ENCODE peak calls at places on chromosomes 11 and 22, in nine cellular contexts. D, N, T, H, S, M, C, I and Y are unnamed samples.

GRCh38 chr22:30021338-30021737 is 58.9 kb upstream of the HORMAD2 start:
- DNase-seq in D (no peak), N (no peak), T (no peak), H (no peak), S (no peak), M (no peak), C (no peak), I (no peak), Y (no peak)

GRCh38 chr11:128365044-128365443 is 222.3 kb downstream of the ETS1 start:
- DNase-seq in D (no peak), N (peak), T (peak), H (no peak), S (no peak), M (no peak), C (peak), I (peak), Y (peak)

GRCh38 chr11:43819926-43820325 is 60.7 kb upstream of the ALKBH3 start:
- DNase-seq in D (no peak), N (no peak), T (no peak), H (no peak), S (no peak), M (no peak), C (peak), I (no peak), Y (no peak)

GRCh38 chr22:38455530-38456271 is 702 bp upstream of the KCNJ4 start:
- DNase-seq in D (no peak), N (no peak), T (no peak), H (no peak), S (peak), M (no peak), C (peak), I (peak), Y (peak)

GRCh38 chr22:23562186-23562585 is 17.9 kb downstream of the IGLL1 start:
- DNase-seq in D (no peak), N (no peak), T (no peak), H (no peak), S (no peak), M (no peak), C (no peak), I (no peak), Y (no peak)

GRCh38 chr11:27839226-27839913 is 139.1 kb upstream of the BDNF start:
- DNase-seq in D (no peak), N (no peak), T (peak), H (no peak), S (no peak), M (no peak), C (peak), I (no peak), Y (peak)

GRCh38 chr22:49772692-49773091 is 55.0 kb downstream of the BRD1 start:
- DNase-seq in D (no peak), N (no peak), T (no peak), H (no peak), S (peak), M (no peak), C (no peak), I (no peak), Y (peak)

GRCh38 chr11:85694385-85694980 is 8.5 kb upstream of the CCDC89 start:
- DNase-seq in D (no peak), N (no peak), T (peak), H (no peak), S (no peak), M (no peak), C (peak), I (peak), Y (peak)

GRCh38 chr11:76269247-76269646 is 62.9 kb upstream of the WNT11 start:
- DNase-seq in D (no peak), N (no peak), T (no peak), H (peak), S (no peak), M (no peak), C (no peak), I (no peak), Y (no peak)

GRCh38 chr11:29321293-29322132 is 695.3 kb downstream of the KCNA4 start:
- DNase-seq in D (no peak), N (peak), T (no peak), H (no peak), S (no peak), M (no peak), C (no peak), I (no peak), Y (no peak)

GRCh38 chr11:103901656-103902055 is 134.8 kb upstream of the DDI1 start:
- DNase-seq in D (no peak), N (no peak), T (no peak), H (no peak), S (no peak), M (no peak), C (no peak), I (no peak), Y (no peak)

GRCh38 chr11:121024989-121025388 is 1.1 kb downstream of the TBCEL start:
- DNase-seq in D (no peak), N (no peak), T (no peak), H (no peak), S (no peak), M (no peak), C (peak), I (peak), Y (no peak)

GRCh38 chr11:64234840-64235379 is 526 bp downstream of the VEGFB start:
- DNase-seq in D (peak), N (no peak), T (peak), H (peak), S (peak), M (no peak), C (peak), I (peak), Y (no peak)

GRCh38 chr11:35288817-35289541 is 130.4 kb downstream of the SLC1A2 start:
- DNase-seq in D (no peak), N (no peak), T (peak), H (no peak), S (no peak), M (no peak), C (no peak), I (no peak), Y (no peak)

GRCh38 chr22:42434283-42434682 is 2.1 kb upstream of the NFAM1 start:
- DNase-seq in D (no peak), N (no peak), T (no peak), H (no peak), S (no peak), M (no peak), C (no peak), I (no peak), Y (no peak)

GRCh38 chr11:69819541-69820070 is 390 bp upstream of the FGF3 start:
- DNase-seq in D (no peak), N (no peak), T (no peak), H (no peak), S (no peak), M (no peak), C (no peak), I (no peak), Y (no peak)

GRCh38 chr11:72759468-72759867 is 7.3 kb upstream of the ARAP1 start:
- DNase-seq in D (no peak), N (no peak), T (no peak), H (no peak), S (no peak), M (no peak), C (no peak), I (no peak), Y (no peak)

GRCh38 chr22:20223421-20224245 is 44.5 kb downstream of the RTN4R start:
- DNase-seq in D (no peak), N (no peak), T (no peak), H (no peak), S (no peak), M (no peak), C (no peak), I (no peak), Y (no peak)

GRCh38 chr22:31537019-31537535 is 40.7 kb downstream of the SFI1 start:
- DNase-seq in D (no peak), N (no peak), T (no peak), H (no peak), S (no peak), M (no peak), C (peak), I (peak), Y (no peak)

GRCh38 chr11:68049509-68050370 is 10.9 kb downstream of the TCIRG1 start:
- DNase-seq in D (no peak), N (no peak), T (no peak), H (peak), S (no peak), M (peak), C (no peak), I (no peak), Y (no peak)

GRCh38 chr11:614583-615452 is 932 bp downstream of the IRF7 start:
- DNase-seq in D (peak), N (no peak), T (no peak), H (no peak), S (peak), M (no peak), C (no peak), I (no peak), Y (no peak)

GRCh38 chr11:10067629-10068300 is 226.3 kb downstream of the SBF2 start:
- DNase-seq in D (no peak), N (no peak), T (no peak), H (no peak), S (no peak), M (no peak), C (no peak), I (no peak), Y (no peak)

GRCh38 chr22:24025475-24025874 is 14.4 kb downstream of the CABIN1 start:
- DNase-seq in D (no peak), N (no peak), T (no peak), H (no peak), S (no peak), M (no peak), C (no peak), I (no peak), Y (no peak)

GRCh38 chr11:57901756-57902155 is 121.9 kb upstream of the OR9Q1 start:
- DNase-seq in D (no peak), N (no peak), T (no peak), H (no peak), S (no peak), M (no peak), C (no peak), I (no peak), Y (no peak)

GRCh38 chr22:29270475-29271271 is 2.6 kb downstream of the EWSR1 start:
- DNase-seq in D (no peak), N (no peak), T (no peak), H (no peak), S (no peak), M (no peak), C (no peak), I (no peak), Y (no peak)

GRCh38 chr11:116312560-116313340 is 460.0 kb downstream of the BUD13 start:
- DNase-seq in D (peak), N (no peak), T (no peak), H (peak), S (no peak), M (no peak), C (no peak), I (no peak), Y (peak)

GRCh38 chr11:83571301-83571700 is 285.1 kb upstream of the CCDC90B start:
- DNase-seq in D (no peak), N (no peak), T (no peak), H (no peak), S (no peak), M (no peak), C (no peak), I (no peak), Y (no peak)

GRCh38 chr11:118167906-118168305 is 8.5 kb downstream of the SCN2B start:
- DNase-seq in D (no peak), N (no peak), T (no peak), H (no peak), S (no peak), M (no peak), C (no peak), I (no peak), Y (no peak)

GRCh38 chr11:68256331-68256741 is 15.4 kb downstream of the C11orf24 start:
- DNase-seq in D (peak), N (no peak), T (no peak), H (no peak), S (no peak), M (no peak), C (no peak), I (peak), Y (no peak)

GRCh38 chr11:46427364-46427763 is 35.8 kb upstream of the CHRM4 start:
- DNase-seq in D (no peak), N (no peak), T (no peak), H (no peak), S (no peak), M (no peak), C (no peak), I (no peak), Y (no peak)

GRCh38 chr11:74138572-74138971 is 32.2 kb downstream of the C2CD3 start:
- DNase-seq in D (no peak), N (peak), T (no peak), H (peak), S (no peak), M (no peak), C (no peak), I (peak), Y (no peak)

GRCh38 chr22:41513391-41513790 is 30.9 kb downstream of the POLR3H start:
- DNase-seq in D (no peak), N (no peak), T (no peak), H (no peak), S (no peak), M (no peak), C (no peak), I (no peak), Y (no peak)

GRCh38 chr11:32297629-32298028 is 137.7 kb downstream of the WT1 start:
- DNase-seq in D (no peak), N (no peak), T (peak), H (no peak), S (no peak), M (no peak), C (peak), I (no peak), Y (peak)

DNA sequence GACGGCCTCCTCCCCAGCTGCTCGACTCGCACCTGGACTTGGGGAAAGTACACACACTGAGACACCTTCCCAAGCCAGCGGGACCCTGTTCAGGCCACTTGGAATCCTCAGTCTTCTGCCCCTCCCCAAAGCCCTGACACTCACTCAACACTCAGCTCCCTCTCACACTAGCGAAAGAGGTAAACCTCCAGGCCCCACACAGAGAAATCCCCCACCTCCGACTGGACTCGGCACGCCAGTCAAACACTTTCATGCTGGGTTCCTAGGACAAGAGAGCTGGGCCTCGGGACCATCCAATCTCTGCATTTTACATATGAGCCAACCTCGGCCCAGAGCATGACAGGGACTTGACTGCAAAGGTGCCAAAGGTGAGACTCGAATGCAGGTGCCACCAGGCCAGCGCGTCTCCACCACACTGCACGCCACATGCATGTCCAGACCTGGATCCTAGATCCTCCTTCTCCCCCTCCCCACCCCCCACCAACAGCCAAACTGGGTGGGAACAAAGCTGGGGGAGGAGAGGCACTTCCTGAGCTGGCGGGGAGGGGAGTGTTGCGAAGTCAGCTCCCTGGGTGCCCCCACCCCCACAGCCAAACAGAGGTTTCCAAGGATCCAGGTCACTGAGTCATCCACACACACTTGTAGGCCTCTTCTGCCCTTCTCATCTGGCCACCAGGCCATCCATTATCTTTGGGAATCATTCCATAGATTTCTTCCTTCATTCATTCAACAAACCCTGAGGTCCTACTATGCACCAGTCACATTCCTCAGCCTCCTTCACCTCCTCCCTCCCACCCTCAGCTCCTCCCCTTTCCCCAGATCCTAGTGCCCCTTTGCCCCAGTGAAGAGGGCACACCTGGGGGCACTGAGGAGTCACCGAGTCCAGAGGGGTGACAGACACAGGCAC is 10.7 kb upstream of the CD5 start:
- DNase-seq in D (no peak), N (no peak), T (no peak), H (no peak), S (no peak), M (peak), C (peak), I (peak), Y (no peak)
- H3K4me3 ChIP-seq in D (no peak), N (no peak), T (no peak), H (no peak), S (peak), M (no peak), C (peak), I (no peak), Y (no peak)

DNA sequence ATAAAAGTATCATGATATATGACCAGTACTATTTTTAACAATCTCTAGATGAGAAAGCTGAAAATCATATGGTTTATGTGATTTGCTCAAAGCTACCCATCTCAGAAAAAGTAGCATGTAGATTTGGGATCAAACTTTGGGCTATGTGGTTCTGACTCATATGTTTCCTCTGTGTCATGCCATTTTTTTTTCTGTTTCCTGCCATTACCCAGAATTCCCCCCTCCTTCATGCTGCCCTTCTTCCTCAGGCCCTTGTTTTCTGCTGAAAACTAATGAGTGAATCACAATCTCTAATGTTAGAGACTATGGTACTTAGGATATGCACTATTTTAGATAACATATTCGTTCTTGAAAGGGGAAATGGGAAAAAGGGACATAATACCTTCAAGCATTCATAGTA is 80.7 kb downstream of the JRKL start:
- DNase-seq in D (no peak), N (no peak), T (no peak), H (no peak), S (no peak), M (no peak), C (no peak), I (no peak), Y (no peak)
- H3K4me3 ChIP-seq in D (no peak), N (no peak), T (no peak), H (no peak), S (no peak), M (no peak), C (no peak), I (no peak), Y (no peak)

DNA sequence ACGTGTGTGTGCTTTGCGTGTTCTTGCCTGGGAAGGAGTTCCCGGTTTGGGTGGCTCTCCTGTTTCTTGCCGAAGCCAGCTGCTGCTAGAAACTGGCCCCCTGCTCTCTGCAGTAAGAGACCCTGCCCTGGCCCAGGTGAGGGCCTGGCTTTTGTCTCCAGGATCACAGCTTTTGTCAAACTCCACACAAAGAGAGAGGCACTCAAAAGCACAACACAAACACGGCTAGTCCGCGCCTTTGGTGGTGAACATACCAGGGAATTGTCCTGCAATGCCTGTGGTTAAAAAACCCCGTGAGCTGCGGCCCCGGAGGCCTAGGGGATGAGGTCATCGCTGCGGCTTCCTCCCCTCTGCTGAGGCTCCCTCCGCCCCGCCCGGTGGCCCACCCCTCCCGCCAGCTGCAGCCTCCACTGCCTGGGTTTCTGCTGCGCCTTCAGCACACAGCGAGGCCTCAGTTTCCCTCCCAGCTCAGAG is 88.9 kb downstream of the KCNQ1 start:
- DNase-seq in D (peak), N (peak), T (peak), H (peak), S (peak), M (peak), C (peak), I (peak), Y (no peak)
- H3K4me3 ChIP-seq in D (peak), N (peak), T (no peak), H (no peak), S (peak), M (no peak), C (no peak), I (no peak), Y (no peak)

DNA sequence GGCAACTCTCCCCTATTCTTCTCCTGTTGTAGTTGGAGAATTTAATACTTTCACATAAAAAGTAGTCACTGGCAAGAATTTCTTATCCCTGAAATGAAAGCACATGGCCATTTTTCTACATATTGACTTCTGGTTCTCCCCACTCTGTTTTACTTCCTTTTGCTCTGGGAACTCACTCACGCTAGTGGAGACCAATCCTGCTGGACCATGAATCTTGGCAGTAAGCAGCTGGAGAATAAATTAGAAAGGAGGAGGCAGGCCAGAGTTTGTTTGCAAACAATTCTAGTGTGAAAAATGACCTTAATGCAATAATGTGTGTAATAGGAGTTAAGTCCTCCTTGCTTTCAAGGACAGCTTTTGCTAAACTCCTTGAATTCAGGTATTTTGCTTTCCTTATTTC is 412.3 kb upstream of the CHORDC1 start:
- DNase-seq in D (no peak), N (no peak), T (no peak), H (no peak), S (no peak), M (no peak), C (no peak), I (no peak), Y (no peak)
- H3K4me3 ChIP-seq in D (no peak), N (no peak), T (no peak), H (no peak), S (no peak), M (no peak), C (no peak), I (no peak), Y (no peak)

DNA sequence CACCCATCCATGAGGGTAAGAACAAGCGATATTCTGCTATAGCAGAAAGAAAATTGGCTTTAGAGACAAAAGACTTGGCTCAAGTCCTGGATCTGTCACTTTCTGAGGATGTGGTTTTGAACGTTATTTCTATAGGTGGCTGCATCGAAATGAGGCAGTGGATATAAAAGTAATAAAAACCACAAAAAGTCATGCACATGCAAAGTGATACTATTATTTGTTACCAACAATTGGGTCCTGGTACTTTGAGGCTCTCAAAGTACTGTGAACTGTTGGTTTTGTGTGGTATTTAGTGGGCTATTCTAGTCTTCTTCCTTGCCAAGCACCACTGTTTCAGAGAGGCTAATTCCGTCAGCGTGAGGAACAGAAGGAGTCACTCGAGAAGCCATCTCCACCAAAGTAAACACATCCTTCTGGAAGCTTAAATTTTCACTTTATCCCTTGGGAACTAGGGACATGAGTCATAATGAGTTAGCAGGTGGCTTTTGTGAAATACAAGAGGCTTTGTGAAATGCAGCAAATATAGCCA is 13.1 kb downstream of the UBASH3B start:
- DNase-seq in D (no peak), N (peak), T (no peak), H (no peak), S (no peak), M (no peak), C (peak), I (no peak), Y (peak)
- H3K4me3 ChIP-seq in D (no peak), N (no peak), T (no peak), H (no peak), S (no peak), M (no peak), C (no peak), I (no peak), Y (no peak)